ENCODE peak calls at places on chromosomes 1 and 21, in ten cellular contexts. I is CD8-positive, alpha-beta T cell; U is NCI-H1105; Y is SJSA1; X is caudate nucleus; M is right cardiac atrium; C is DMS 273 treated with DMSO at 0.1 percent for 48 hours; Q is effector memory CD4-positive, alpha-beta T cell; B is H4; J is astrocyte of the cerebellum. E is an unnamed sample.

GRCh38 chr1:45864765-45865164 is 61.4 kb downstream of the MAST2 start:
- DNase-seq in I (no peak), U (no peak), Y (no peak), X (no peak), M (no peak), C (no peak), Q (no peak), B (no peak), J (no peak), E (no peak)

GRCh38 chr1:240619901-240620621 is 8.1 kb upstream of the GREM2 start:
- DNase-seq in I (no peak), U (no peak), Y (no peak), X (no peak), M (no peak), C (no peak), Q (no peak), B (no peak), J (no peak), E (no peak)

GRCh38 chr1:148334339-148335130 is 148.6 kb downstream of the PPIAL4G start:
- DNase-seq in I (peak), U (peak), Y (peak), X (no peak), M (peak), C (peak), Q (peak), B (peak), J (peak), E (no peak)

GRCh38 chr1:119453021-119453420 is 38.1 kb downstream of the HSD3B2 start:
- DNase-seq in I (no peak), U (no peak), Y (no peak), X (no peak), M (no peak), C (no peak), Q (no peak), B (peak), J (peak), E (no peak)

GRCh38 chr1:181488884-181489283 is 5.6 kb downstream of the CACNA1E start:
- DNase-seq in I (no peak), U (no peak), Y (no peak), X (no peak), M (no peak), C (no peak), Q (no peak), B (no peak), J (no peak), E (no peak)

GRCh38 chr1:206550446-206550845 is 43.1 kb downstream of the RASSF5 start:
- DNase-seq in I (no peak), U (peak), Y (no peak), X (no peak), M (no peak), C (no peak), Q (no peak), B (no peak), J (no peak), E (no peak)

GRCh38 chr1:227314014-227314848 is 4.1 kb downstream of the CDC42BPA start:
- DNase-seq in I (no peak), U (no peak), Y (no peak), X (no peak), M (no peak), C (no peak), Q (no peak), B (no peak), J (no peak), E (no peak)

GRCh38 chr1:17189632-17190525 is 15.0 kb upstream of the PADI1 start:
- DNase-seq in I (no peak), U (no peak), Y (peak), X (no peak), M (no peak), C (no peak), Q (no peak), B (peak), J (peak), E (no peak)

GRCh38 chr21:31945576-31945975 is 72.8 kb downstream of the HUNK start:
- DNase-seq in I (no peak), U (no peak), Y (no peak), X (no peak), M (no peak), C (no peak), Q (no peak), B (no peak), J (peak), E (no peak)

GRCh38 chr1:39105061-39105840 is 79.1 kb downstream of the NDUFS5 start:
- DNase-seq in I (peak), U (peak), Y (peak), X (peak), M (peak), C (peak), Q (peak), B (no peak), J (no peak), E (no peak)

GRCh38 chr1:204032642-204033235 is 40.2 kb upstream of the SOX13 start:
- DNase-seq in I (no peak), U (no peak), Y (no peak), X (no peak), M (no peak), C (no peak), Q (no peak), B (no peak), J (no peak), E (no peak)

GRCh38 chr1:30536530-30536929 is 186.9 kb downstream of the MATN1 start:
- DNase-seq in I (no peak), U (no peak), Y (no peak), X (no peak), M (no peak), C (no peak), Q (no peak), B (no peak), J (no peak), E (no peak)

GRCh38 chr21:17782051-17782450 is 37.1 kb downstream of the C21orf91 start:
- DNase-seq in I (no peak), U (no peak), Y (no peak), X (no peak), M (no peak), C (no peak), Q (no peak), B (no peak), J (no peak), E (no peak)

GRCh38 chr1:6625579-6626149 is 996 bp downstream of the THAP3 start:
- DNase-seq in I (no peak), U (no peak), Y (no peak), X (no peak), M (no peak), C (no peak), Q (no peak), B (no peak), J (no peak), E (peak)